ENCODE peak calls at places on chromosomes 11 and 22, in five cellular contexts. N, E, P, W and Q are unnamed samples.

GRCh38 chr22:48275412-48275811 is 1513.0 kb downstream of the TBC1D22A start:
- DNase-seq in N (no peak), E (no peak), P (no peak), W (no peak), Q (no peak)

GRCh38 chr11:128328955-128329551 is 258.3 kb downstream of the ETS1 start:
- DNase-seq in N (no peak), E (no peak), P (no peak), W (no peak), Q (no peak)

GRCh38 chr22:39814899-39815298 is 78.7 kb downstream of the ENTHD1 start:
- DNase-seq in N (no peak), E (peak), P (no peak), W (no peak), Q (peak)

GRCh38 chr11:92384807-92385206 is 160.2 kb downstream of the FAT3 start:
- DNase-seq in N (no peak), E (no peak), P (no peak), W (no peak), Q (no peak)

GRCh38 chr11:47233989-47234668 is 14.5 kb downstream of the ACP2 start:
- DNase-seq in N (peak), E (peak), P (peak), W (no peak), Q (no peak)

GRCh38 chr11:121112498-121113455 is 11.7 kb downstream of the TECTA start:
- DNase-seq in N (peak), E (peak), P (peak), W (peak), Q (peak)

GRCh38 chr11:131688056-131688693 is 317.8 kb downstream of the NTM start:
- DNase-seq in N (peak), E (peak), P (peak), W (peak), Q (no peak)

GRCh38 chr22:44304354-44304753 is 8.4 kb downstream of the SHISAL1 start:
- DNase-seq in N (no peak), E (no peak), P (no peak), W (no peak), Q (no peak)

GRCh38 chr11:2447253-2447950 is 2.6 kb downstream of the KCNQ1 start:
- DNase-seq in N (no peak), E (no peak), P (no peak), W (no peak), Q (no peak)

GRCh38 chr11:64044730-64045386 is 9.1 kb downstream of the FLRT1 start:
- DNase-seq in N (no peak), E (no peak), P (peak), W (no peak), Q (no peak)

GRCh38 chr11:59174664-59175033 is 2.7 kb downstream of the DTX4 start:
- DNase-seq in N (peak), E (peak), P (no peak), W (no peak), Q (peak)

GRCh38 chr11:72676874-72677341 is 2.7 kb upstream of the PDE2A start:
- DNase-seq in N (peak), E (peak), P (no peak), W (peak), Q (no peak)

GRCh38 chr22:45917146-45917545 is 59.8 kb downstream of the WNT7B start:
- DNase-seq in N (no peak), E (no peak), P (peak), W (no peak), Q (no peak)